ENCODE peak calls at places on chromosomes 16 and 17, in six cellular contexts. I is AG04449, R is mucosa of descending colon, E is mesothelial cell of epicardium, G is neural crest cell, O is tibial artery. L is an unnamed sample.

GRCh38 chr16:85969159-85969558 is 70.2 kb downstream of the IRF8 start:
- DNase-seq in I (peak), R (no peak), E (no peak), G (no peak), O (no peak), L (no peak)

GRCh38 chr16:49399594-49400364 is 26.2 kb downstream of the C16orf78 start:
- DNase-seq in I (no peak), R (no peak), E (no peak), G (no peak), O (no peak), L (peak)

GRCh38 chr17:65228734-65229390 is 91.7 kb downstream of the RGS9 start:
- DNase-seq in I (no peak), R (no peak), E (no peak), G (no peak), O (no peak), L (no peak)

GRCh38 chr17:79246226-79246794 is 171.7 kb downstream of the ENGASE start:
- DNase-seq in I (no peak), R (peak), E (no peak), G (no peak), O (no peak), L (no peak)

GRCh38 chr16:71254832-71255560 is 24.5 kb upstream of the HYDIN start:
- DNase-seq in I (no peak), R (no peak), E (no peak), G (no peak), O (no peak), L (no peak)

GRCh38 chr16:13307255-13307654 is 405.9 kb downstream of the SHISA9 start:
- DNase-seq in I (peak), R (no peak), E (no peak), G (no peak), O (no peak), L (no peak)

GRCh38 chr16:12704492-12705111 is 99.1 kb downstream of the CPPED1 start:
- DNase-seq in I (no peak), R (no peak), E (no peak), G (no peak), O (no peak), L (no peak)

GRCh38 chr16:82440336-82440735 is 186.4 kb upstream of the CDH13 start:
- DNase-seq in I (no peak), R (no peak), E (no peak), G (no peak), O (no peak), L (no peak)

GRCh38 chr17:77470800-77471733 is 330.3 kb downstream of the SEC14L1 start:
- DNase-seq in I (no peak), R (no peak), E (no peak), G (no peak), O (no peak), L (no peak)

GRCh38 chr17:39822051-39822450 is 42.1 kb downstream of the IKZF3 start:
- DNase-seq in I (no peak), R (no peak), E (no peak), G (no peak), O (no peak), L (no peak)

GRCh38 chr16:66580605-66581209 is 1.4 kb downstream of the CMTM2 start:
- DNase-seq in I (peak), R (no peak), E (no peak), G (no peak), O (no peak), L (no peak)

GRCh38 chr16:47045459-47045858 is 72.0 kb upstream of the DNAJA2 start:
- DNase-seq in I (no peak), R (no peak), E (no peak), G (no peak), O (no peak), L (no peak)

GRCh38 chr16:59702531-59702930 is 968.4 kb upstream of the GOT2 start:
- DNase-seq in I (no peak), R (no peak), E (no peak), G (no peak), O (no peak), L (no peak)

GRCh38 chr17:63070031-63070430 is 104.0 kb downstream of the TANC2 start:
- DNase-seq in I (no peak), R (no peak), E (no peak), G (no peak), O (no peak), L (no peak)

GRCh38 chr17:38426441-38426840 is 1.8 kb upstream of the ARHGAP23 start:
- DNase-seq in I (no peak), R (no peak), E (no peak), G (no peak), O (no peak), L (no peak)

GRCh38 chr17:35006961-35007360 is 26.6 kb downstream of the LIG3 start:
- DNase-seq in I (no peak), R (no peak), E (no peak), G (no peak), O (no peak), L (no peak)

GRCh38 chr16:52069866-52070265 is 477.1 kb downstream of the TOX3 start:
- DNase-seq in I (no peak), R (no peak), E (no peak), G (no peak), O (no peak), L (no peak)
- TF ChIP-seq CTCF in I (no peak), R (no peak), E (peak), G (peak), O (no peak), L (peak)

GRCh38 chr16:89117239-89117974 is 23.8 kb downstream of the ACSF3 start:
- DNase-seq in I (no peak), R (peak), E (no peak), G (no peak), O (peak), L (no peak)
- TF ChIP-seq CTCF in I (no peak), R (no peak), E (no peak), G (no peak), O (no peak), L (no peak)

GRCh38 chr16:24188751-24189318 is 67.3 kb upstream of the CACNG3 start:
- DNase-seq in I (no peak), R (no peak), E (no peak), G (no peak), O (no peak), L (no peak)
- TF ChIP-seq CTCF in I (no peak), R (no peak), E (no peak), G (no peak), O (no peak), L (no peak)

DNA sequence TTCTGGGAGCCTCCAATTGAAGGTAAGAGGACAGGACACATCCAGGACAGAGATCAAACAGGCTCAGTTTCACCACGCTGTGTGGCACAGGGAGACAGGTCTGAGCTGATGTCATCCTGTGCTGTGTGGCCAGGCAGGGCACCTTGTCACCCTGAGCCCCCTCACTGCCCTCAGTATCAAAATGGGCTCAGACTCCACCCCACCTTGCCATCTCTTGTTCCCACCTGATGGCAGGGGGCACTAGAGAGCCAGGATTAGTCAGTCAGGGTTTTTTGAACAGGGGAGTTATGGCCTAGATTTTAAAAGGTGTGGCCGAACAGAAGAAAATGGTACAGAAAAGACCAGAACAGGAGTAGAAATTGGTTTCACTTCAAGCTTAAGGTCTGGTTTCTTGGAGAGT is 2.6 kb downstream of the KAT2A start:
- DNase-seq in I (no peak), R (no peak), E (no peak), G (no peak), O (no peak), L (no peak)
- TF ChIP-seq CTCF in I (peak), R (no peak), E (no peak), G (peak), O (peak), L (peak)

DNA sequence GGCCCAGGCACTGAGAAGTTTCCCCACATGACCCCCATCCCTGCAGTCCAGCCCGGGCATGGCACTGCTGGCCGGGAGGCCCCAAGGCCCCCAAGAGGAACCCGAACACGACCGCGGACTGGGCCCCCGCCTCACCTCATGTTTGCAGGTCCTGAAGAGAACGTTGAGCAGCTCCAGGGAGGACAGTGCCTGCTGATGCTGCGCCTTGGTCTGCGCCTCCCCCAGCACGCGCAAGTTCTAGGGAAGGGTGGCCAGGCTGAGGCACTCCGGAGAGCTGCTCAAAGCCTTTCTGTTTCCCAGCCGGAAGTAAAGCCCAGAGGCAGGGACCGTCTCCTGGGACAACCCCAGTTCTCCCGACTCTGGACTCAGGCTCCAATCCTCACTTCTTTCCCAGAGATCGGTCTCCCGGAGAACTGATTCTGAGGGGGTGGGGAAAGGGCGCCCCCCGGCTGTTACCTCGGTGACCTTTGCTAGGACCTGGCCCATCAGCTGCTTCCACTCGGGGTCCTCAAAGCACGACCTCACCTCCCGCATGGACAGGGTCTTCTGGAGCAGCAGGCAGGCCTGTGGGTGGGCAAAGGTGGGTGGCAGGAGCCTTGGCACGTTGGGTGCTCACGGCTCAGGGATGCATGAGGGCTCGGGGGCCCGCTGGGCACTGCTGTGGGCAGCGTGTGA is 13.7 kb downstream of the MYBBP1A start:
- DNase-seq in I (no peak), R (no peak), E (no peak), G (no peak), O (no peak), L (no peak)
- TF ChIP-seq CTCF in I (no peak), R (no peak), E (no peak), G (no peak), O (no peak), L (no peak)

DNA sequence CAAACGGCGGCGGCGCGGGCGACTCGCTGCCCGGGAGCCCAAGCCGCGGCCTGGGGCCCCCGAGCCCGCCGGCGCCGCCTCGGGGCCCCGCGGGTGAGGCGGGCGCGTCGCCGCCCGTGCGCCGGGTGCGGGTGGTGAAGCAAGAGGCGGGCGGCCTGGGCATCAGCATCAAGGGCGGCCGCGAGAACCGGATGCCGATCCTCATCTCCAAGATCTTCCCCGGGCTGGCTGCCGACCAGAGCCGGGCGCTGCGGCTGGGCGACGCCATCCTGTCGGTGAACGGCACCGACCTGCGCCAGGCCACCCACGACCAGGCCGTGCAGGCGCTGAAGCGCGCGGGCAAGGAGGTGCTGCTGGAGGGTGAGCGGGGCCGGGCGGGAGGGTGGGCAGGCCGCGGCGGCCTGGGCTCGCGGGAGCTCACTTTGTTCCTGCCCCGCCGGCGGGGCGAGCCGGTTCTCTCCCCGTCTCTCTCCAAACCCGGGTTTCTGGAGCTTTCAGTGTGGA is 475 bp downstream of the SNTB2 start:
- DNase-seq in I (no peak), R (peak), E (peak), G (peak), O (peak), L (peak)
- TF ChIP-seq CTCF in I (no peak), R (no peak), E (no peak), G (no peak), O (no peak), L (no peak)

GRCh38 chr17:45235071-45236001 is 13.7 kb downstream of the FMNL1 start:
- DNase-seq in I (peak), R (no peak), E (peak), G (peak), O (peak), L (peak)
- TF ChIP-seq CTCF in I (peak), R (peak), E (peak), G (peak), O (peak), L (peak)

DNA sequence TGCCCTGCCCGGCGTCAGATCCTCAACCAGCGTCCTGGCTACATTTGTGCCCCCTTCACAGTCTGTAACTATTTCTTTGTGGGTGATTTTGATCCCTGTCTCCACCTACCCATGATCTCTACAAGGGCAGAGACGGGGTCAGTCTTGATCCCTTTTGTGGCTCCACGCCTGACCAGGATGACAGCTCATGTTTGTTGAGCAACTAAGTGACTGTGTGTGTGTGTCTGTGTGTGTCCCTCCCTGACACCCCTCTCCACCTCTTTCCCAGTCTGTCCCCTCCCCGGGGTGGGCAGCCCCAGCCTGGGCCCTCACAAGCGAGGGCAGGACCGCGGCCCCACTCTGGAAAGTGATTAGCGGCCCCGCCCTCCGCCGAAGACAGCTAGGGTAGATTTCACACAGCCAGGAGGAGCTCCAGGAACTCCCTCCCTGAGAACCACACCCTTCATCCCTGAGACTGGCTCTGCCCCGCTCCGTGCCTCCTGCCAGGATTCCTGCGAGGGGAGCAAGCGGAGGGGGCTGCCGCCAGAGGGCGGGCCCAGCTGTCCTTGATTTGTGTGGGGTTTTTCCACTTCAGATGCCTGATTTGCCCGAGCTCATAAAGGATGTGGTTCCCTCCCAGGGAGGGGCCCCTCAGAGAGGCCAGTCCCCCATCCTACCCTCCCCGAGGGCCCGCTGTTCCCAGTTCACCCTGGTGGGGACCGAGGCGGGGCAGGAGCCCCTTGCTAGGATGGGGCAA is 5.3 kb upstream of the HS3ST6 start:
- DNase-seq in I (no peak), R (peak), E (peak), G (peak), O (no peak), L (no peak)
- TF ChIP-seq CTCF in I (peak), R (no peak), E (peak), G (peak), O (no peak), L (peak)

DNA sequence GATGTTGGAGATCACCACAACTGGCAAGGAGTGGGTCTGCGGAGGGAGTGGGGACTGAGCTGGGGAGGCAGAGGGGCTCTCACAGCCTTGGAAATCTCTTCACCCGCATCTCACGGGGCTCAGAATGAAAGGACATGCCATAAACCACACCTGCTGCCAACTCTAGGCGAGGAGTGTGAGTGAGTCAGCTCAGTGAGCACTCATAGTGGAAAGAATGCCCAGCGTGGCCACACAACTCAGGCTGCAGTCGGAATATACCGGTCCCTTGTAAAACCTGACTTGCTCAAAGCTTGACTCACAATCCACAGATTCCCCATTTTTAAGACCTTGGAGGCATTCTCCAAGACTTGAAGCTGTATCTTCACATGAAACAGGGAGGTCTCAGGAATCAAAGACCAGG is 36.7 kb downstream of the STAT5A start:
- DNase-seq in I (peak), R (no peak), E (no peak), G (no peak), O (peak), L (no peak)
- TF ChIP-seq CTCF in I (no peak), R (no peak), E (no peak), G (no peak), O (no peak), L (no peak)

GRCh38 chr17:50634915-50635719 is 436 bp downstream of the ABCC3 start:
- DNase-seq in I (no peak), R (peak), E (no peak), G (no peak), O (no peak), L (no peak)
- TF ChIP-seq CTCF in I (peak), R (no peak), E (no peak), G (no peak), O (no peak), L (no peak)

L was measured in osteocyte.